ENCODE peak calls at places on chromosomes 1 and 21, in four cellular contexts. A is GM23248, L is colonic mucosa, K is adipocyte. I is an unnamed sample.

GRCh38 chr1:22665752-22666151 is 12.7 kb downstream of the C1QB start:
- DNase-seq in A (peak; percentile 49), K (peak; percentile 43), L (no peak), I (peak; percentile 63)

GRCh38 chr1:100305954-100306353 is 39.9 kb downstream of the RTCA start:
- DNase-seq in L (no peak), A (no peak), K (no peak), I (no peak)

GRCh38 chr1:98177751-98178150 is 256.9 kb upstream of the DPYD start:
- DNase-seq in A (no peak), L (no peak), K (no peak), I (no peak)

GRCh38 chr1:109821221-109821669 is 57.5 kb upstream of the EPS8L3 start:
- DNase-seq in A (peak; percentile 98), K (peak; percentile 89), L (peak; percentile 52), I (no peak)

GRCh38 chr1:5745776-5746610 is 246.2 kb downstream of the NPHP4 start:
- DNase-seq in L (peak; percentile 47), K (peak; percentile 40), A (peak; percentile 73), I (peak; percentile 80)

GRCh38 chr1:53616927-53617326 is 122.0 kb downstream of the GLIS1 start:
- DNase-seq in L (no peak), A (peak; percentile 13), K (no peak), I (peak; percentile 2)

GRCh38 chr1:198519639-198520501 is 20.6 kb downstream of the ATP6V1G3 start:
- DNase-seq in A (no peak), K (no peak), L (no peak), I (no peak)

GRCh38 chr1:7721940-7722669 is 49.0 kb upstream of the VAMP3 start:
- DNase-seq in A (no peak), L (no peak), K (no peak), I (no peak)

GRCh38 chr21:33123396-33124120 is 53.6 kb downstream of the OLIG1 start:
- DNase-seq in A (peak; percentile 13), K (no peak), L (no peak), I (no peak)

GRCh38 chr1:71087060-71087459 is 6.2 kb upstream of the ZRANB2 start:
- DNase-seq in K (no peak), L (no peak), A (no peak), I (no peak)

GRCh38 chr21:14773777-14774345 is 227.7 kb upstream of the SAMSN1 start:
- DNase-seq in K (peak; percentile 2), L (peak; percentile 80), A (peak; percentile 21), I (peak; percentile 75)

GRCh38 chr1:149884433-149885363 is 14.7 kb upstream of the BOLA1 start:
- DNase-seq in L (peak; percentile 27), A (peak; percentile 53), K (peak; percentile 50), I (no peak)

GRCh38 chr1:236419502-236419901 is 25.4 kb downstream of the EDARADD start:
- DNase-seq in K (no peak), L (no peak), A (no peak), I (no peak)

GRCh38 chr1:177620636-177621190 is 349.1 kb downstream of the SEC16B start:
- DNase-seq in K (peak; percentile 51), L (no peak), A (peak; percentile 36), I (no peak)

GRCh38 chr1:171219751-171220385 is 28.4 kb upstream of the FMO1 start:
- DNase-seq in A (peak; percentile 68), K (peak; percentile 82), L (no peak), I (no peak)

GRCh38 chr1:42913426-42914091 is 45.1 kb downstream of the SLC2A1 start:
- DNase-seq in A (peak; percentile 80), L (peak; percentile 73), K (peak; percentile 93), I (peak; percentile 60)

DNA sequence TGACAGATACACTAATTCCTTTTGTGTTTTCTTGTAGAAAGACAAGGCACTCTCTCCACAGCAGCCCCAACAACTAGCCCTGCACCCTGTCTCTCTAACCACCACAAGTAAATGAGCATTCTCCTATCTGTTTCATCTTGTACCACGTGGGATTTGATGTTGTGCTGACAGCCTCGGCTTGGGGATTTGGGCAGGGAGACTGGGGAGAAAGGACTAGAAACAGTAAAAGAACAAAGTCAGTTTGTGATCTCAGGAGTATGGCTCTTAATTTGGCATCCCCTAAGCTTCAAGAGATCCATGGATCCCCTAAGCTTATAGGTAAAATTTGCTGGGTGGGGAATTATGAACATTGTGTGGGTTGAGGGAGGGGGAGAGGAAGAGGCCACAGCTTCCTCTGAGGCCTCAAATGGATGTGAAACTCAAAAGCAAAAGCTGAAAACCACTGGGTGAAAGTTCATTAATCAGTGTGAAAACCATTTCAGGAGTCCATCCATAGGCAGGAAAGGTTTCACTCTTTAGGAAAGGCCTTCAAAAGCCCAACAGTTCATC is 3.1 kb downstream of the C1orf162 start:
- DNase-seq in A (no peak), L (peak; percentile 24), K (no peak), I (no peak)
- H3K4me3 ChIP-seq in A (no peak overlapping the region), L (no peak overlapping the region), K (no peak overlapping the region), I (no peak overlapping the region)

GRCh38 chr21:46562964-46563607 is 41.8 kb downstream of the S100B start:
- DNase-seq in A (no peak), L (no peak), K (no peak), I (no peak)

GRCh38 chr21:46561448-46562095 is 43.3 kb downstream of the S100B start:
- DNase-seq in L (no peak), A (no peak), K (no peak), I (no peak)

GRCh38 chr21:46562472-46562871 is 42.4 kb downstream of the S100B start:
- DNase-seq in L (no peak), K (no peak), A (no peak), I (no peak)

GRCh38 chr21:46559291-46559983 is 45.4 kb downstream of the S100B start:
- DNase-seq in L (no peak), K (no peak), A (no peak), I (peak; percentile 42)

DNA sequence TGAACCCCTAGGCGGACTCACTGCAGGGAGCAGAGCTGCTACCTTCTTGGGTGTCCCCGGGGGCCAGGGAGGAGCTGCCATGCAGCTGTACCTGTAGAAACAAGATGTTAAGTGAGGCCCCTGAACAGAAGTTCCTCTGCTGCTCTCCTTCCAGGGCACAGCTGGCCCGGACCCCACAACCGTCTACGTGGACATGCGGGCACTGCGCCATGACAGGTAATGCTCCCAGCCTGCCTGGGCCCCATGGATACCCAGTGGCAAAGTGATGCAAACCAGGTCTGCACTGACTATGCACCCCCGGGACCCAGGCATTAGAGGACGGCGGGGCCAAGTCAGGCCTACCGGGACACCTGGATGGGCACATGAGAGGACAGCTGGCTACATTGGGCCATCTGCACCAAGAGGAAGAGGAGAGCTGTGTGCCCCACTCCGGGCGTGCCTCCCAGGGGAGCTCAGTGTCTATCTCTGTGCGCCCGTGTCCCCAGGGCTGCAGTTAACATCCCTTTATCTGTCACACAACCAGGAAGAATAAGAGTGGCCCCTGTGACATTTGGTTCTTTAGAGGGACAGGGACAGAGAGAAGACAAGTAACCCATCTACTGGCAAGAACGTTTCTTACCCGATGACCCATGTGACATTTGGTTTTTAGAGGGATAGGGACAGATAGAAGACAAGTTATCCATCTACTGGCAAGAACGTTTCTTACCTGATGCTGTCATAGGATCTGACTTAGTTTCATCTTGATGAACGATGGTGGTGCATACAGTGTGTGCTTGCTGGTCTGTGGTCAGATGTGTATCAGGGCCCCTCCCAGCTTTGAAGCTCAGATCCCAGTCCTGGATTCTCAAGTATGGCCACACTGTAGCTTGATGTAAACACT is 44.1 kb downstream of the S100B start:
- DNase-seq in K (no peak), A (no peak), L (no peak), I (no peak)
- H3K36me3 ChIP-seq in K (peaks cover 93% of the 10 kb centered on the region), A (peaks cover 12% of the 10 kb centered on the region), L (peaks cover 4% of the 10 kb centered on the region), I (no peaks in the 10 kb centered on the region)

GRCh38 chr21:26683996-26684395 is 110.9 kb upstream of the CYYR1 start:
- DNase-seq in L (no peak), A (no peak), K (no peak), I (no peak)

GRCh38 chr21:26684866-26685265 is 111.8 kb upstream of the CYYR1 start:
- DNase-seq in K (no peak), A (no peak), L (no peak), I (no peak)

GRCh38 chr21:26674324-26674723 is 101.2 kb upstream of the CYYR1 start:
- DNase-seq in A (no peak), K (no peak), L (no peak), I (no peak)

DNA sequence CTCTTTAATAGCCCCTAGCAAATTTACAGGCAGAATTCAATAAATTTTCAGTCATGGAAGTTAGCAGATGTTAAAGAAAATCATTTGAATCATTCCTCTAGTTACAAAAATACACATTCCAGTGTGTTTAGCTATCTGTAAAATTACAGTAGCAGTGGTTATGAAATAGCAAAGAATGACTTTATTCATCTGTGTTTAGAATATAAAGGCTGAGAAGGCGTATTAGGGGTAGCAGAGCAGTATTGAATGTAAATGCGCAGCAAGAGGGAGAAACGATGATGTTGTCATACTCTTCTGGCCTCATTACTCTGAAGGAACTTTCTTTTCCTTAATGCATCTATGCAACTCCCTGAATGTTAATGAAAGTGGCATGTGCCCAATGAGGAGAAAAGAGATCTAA is 106.2 kb upstream of the CYYR1 start:
- DNase-seq in A (peak; percentile 1), L (no peak), K (peak; percentile 4), I (no peak)
- H3K4me3 ChIP-seq in A (no peak overlapping the region), L (no peak overlapping the region), K (no peak overlapping the region), I (no peak overlapping the region)

GRCh38 chr1:180166436-180166800 is 11.7 kb downstream of the QSOX1 start:
- DNase-seq in K (no peak), A (no peak), L (no peak), I (no peak)
- H3K36me3 ChIP-seq in K (peaks cover 9% of the 10 kb centered on the region), A (peaks cover 12% of the 10 kb centered on the region), L (no peaks in the 10 kb centered on the region), I (no peaks in the 10 kb centered on the region)

DNA sequence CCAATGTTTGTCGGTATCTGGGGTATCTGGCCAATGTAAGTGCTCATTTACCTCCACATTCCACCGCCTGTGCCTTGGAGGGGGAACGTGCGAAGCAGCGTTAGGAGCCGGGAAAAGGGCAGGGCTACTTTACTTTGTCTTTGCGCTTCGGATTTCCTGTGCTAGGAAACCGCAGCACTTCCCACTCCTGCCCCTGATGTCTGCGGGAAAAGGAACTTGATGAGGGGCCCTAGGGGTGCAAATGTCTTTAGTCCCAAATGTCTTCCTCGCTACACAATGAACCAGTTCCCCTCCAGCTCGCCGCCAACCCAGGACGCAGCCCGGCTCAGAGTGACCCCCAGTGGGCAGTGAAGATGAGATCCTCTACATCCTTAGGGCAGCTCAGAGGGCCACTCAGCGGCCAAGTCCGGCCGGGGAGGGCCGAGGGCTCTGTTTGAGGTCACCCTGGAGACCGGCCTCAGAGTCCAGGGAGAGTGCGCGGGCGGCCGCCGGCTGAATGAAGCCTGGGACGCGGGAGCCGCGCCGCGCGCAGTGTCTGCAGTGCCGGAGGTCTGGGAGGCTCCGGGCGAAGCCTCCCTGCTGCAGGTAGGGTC is at the start of gene DYNLT5:
- DNase-seq in L (peak; percentile 41), K (peak; percentile 50), A (peak; percentile 81), I (peak; percentile 49)
- H3K4me3 ChIP-seq in L (peak within 1 kb of the TSS; percentile 33), K (peak within 1 kb of the TSS; percentile 76), A (peak within 1 kb of the TSS; percentile 76), I (peak within 1 kb of the TSS; percentile 45)

GRCh38 chr1:201783572-201783971 is 45.4 kb upstream of the IPO9 start:
- DNase-seq in A (no peak), K (no peak), L (no peak), I (no peak)
- H3K36me3 ChIP-seq in A (peaks cover 77% of the 10 kb centered on the region), K (peaks cover 84% of the 10 kb centered on the region), L (peaks cover 13% of the 10 kb centered on the region), I (no peaks in the 10 kb centered on the region)

DNA sequence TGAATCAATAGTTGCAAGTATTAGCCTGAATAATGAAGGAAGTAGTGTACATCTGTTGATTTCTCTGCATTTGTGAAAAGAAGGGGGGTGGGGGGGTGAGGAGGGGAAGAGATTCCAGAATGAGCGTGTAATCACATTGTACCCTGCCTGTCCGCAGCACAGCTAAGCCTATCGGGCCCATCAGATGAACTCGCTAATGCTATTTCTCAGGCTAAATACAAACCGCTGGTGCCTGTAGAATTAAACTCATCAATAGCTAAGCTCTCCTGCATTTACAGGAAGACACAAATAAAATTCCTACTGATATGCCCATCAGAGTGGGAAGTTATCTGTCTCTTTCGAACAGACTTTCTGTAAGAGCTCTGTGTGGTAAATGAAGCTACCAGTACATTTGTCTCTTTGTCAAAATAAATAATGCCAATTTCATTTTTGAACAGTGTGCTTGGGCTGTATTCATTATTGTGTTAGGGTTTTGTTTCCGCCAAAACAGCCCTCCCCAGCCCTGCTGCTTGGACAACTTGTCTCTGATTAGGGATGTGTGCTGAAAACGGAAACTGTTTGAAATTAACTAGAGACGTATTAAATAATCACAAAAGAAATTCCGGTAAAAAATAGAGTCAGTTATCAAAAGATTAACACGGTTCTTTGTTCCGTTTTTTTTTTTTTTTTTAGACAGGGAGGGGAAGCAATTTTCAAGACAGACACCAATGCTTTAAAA is 305.4 kb downstream of the TTLL7 start:
- DNase-seq in K (no peak), L (no peak), A (peak; percentile 12), I (no peak)
- H3K4me3 ChIP-seq in K (no peak overlapping the region), L (no peak overlapping the region), A (peak overlapping the region; percentile 51), I (no peak overlapping the region)

I was measured in testis.